ENCODE peak calls at places on chromosomes 11 and 22, in six cellular contexts. Q is psoas muscle; K is IMR-90; N is CD8-positive, alpha-beta T cell; R is uterus; O is transverse colon. U is an unnamed sample. For H3K27me3, the result is how much of the 10 kb centered on the place peaks cover.

GRCh38 chr11:37657645-37658044 is 1059.6 kb upstream of the RAG2 start:
- DNase-seq in N (no peak), R (no peak), O (no peak), K (peak), Q (no peak), U (no peak)

GRCh38 chr11:61912530-61912898 is 4.9 kb downstream of the RAB3IL1 start:
- DNase-seq in O (no peak), N (no peak), R (peak), Q (no peak), K (no peak), U (no peak)

GRCh38 chr11:68854273-68854958 is 12.7 kb upstream of the CPT1A start:
- DNase-seq in N (no peak), O (no peak), K (no peak), Q (no peak), R (no peak), U (no peak)

GRCh38 chr22:45478108-45478771 is 24.4 kb upstream of the FBLN1 start:
- DNase-seq in R (peak), O (no peak), N (no peak), K (peak), Q (no peak), U (no peak)

GRCh38 chr11:114909866-114910265 is 231.5 kb downstream of the NXPE2 start:
- DNase-seq in K (no peak), N (no peak), Q (no peak), R (no peak), O (no peak), U (no peak)

GRCh38 chr11:74138021-74138420 is 32.8 kb downstream of the C2CD3 start:
- DNase-seq in K (peak), R (no peak), N (no peak), Q (no peak), O (no peak), U (no peak)

GRCh38 chr11:101509911-101510310 is 73.9 kb downstream of the TRPC6 start:
- DNase-seq in O (no peak), N (no peak), K (no peak), R (no peak), Q (no peak), U (no peak)

GRCh38 chr22:48756146-48757111 is 1071.2 kb downstream of the BRD1 start:
- DNase-seq in Q (no peak), N (no peak), K (no peak), R (no peak), O (peak), U (no peak)

GRCh38 chr11:19905280-19905853 is 192.7 kb downstream of the NAV2 start:
- DNase-seq in Q (no peak), O (no peak), K (peak), N (no peak), R (no peak), U (no peak)

GRCh38 chr11:20112291-20113146 is 47.8 kb downstream of the DBX1 start:
- DNase-seq in N (no peak), R (peak), O (peak), Q (peak), K (peak), U (no peak)

GRCh38 chr22:23820748-23821211 is 18.0 kb downstream of the DERL3 start:
- DNase-seq in R (no peak), O (no peak), Q (no peak), K (no peak), N (no peak), U (no peak)

GRCh38 chr11:624705-625635 is at the start of gene CDHR5:
- DNase-seq in Q (no peak), N (no peak), K (no peak), O (peak), R (no peak), U (no peak)

GRCh38 chr11:133661867-133662266 is 129.6 kb upstream of the OPCML start:
- DNase-seq in N (no peak), R (no peak), O (no peak), K (no peak), Q (no peak), U (no peak)

GRCh38 chr11:114348200-114349191 is 51.8 kb downstream of the C11orf71 start:
- DNase-seq in O (peak), K (peak), Q (no peak), N (peak), R (peak), U (no peak)

GRCh38 chr11:60844870-60845221 is 2.9 kb downstream of the CCDC86 start:
- DNase-seq in R (no peak), Q (no peak), N (no peak), O (no peak), K (no peak), U (no peak)

GRCh38 chr11:47242596-47243192 is 5.9 kb downstream of the ACP2 start:
- DNase-seq in N (no peak), Q (no peak), R (no peak), K (no peak), O (no peak), U (no peak)

GRCh38 chr22:39248254-39248653 is 3.5 kb upstream of the PDGFB start:
- DNase-seq in O (no peak), R (no peak), N (no peak), Q (no peak), K (no peak), U (no peak)
- H3K27me3 ChIP-seq in O (half or more), R (under half), N (under half), Q (under half), K (under half), U (under half)

DNA sequence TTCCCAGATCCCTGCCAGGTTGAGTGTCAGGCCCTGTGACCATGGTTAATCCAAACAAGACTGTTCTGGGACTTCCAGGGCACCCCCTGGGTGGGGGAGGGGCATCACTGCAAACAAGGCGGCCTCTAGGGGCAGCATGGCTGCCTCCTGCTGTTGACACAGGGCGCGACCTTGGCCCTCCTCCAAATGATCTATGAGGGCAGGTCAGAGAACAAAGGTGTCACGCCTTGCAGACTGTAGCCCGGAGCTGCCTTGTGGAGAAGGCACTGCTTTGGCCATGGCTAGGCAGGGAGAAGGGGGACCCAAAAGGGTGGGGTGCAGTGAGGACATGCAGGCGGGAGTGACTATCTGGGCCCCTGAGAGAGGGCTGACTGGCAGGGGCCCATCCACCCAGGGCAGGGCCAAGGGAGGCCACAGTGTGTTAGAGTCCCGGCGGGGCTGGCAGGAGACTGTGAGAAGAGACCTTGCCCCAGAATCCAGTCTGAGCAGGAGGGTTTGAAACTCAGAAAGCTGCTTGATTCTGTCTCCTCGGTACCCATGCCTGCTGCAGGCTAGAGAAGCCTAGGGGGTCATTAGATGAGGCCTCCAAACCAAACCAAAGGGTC is 35.6 kb downstream of the KCNC1 start:
- DNase-seq in Q (no peak), N (no peak), K (no peak), O (peak), R (no peak), U (no peak)
- TF ChIP-seq CTCF in Q (peak), N (no peak), K (no peak), O (peak), R (no peak), U (no peak)

DNA sequence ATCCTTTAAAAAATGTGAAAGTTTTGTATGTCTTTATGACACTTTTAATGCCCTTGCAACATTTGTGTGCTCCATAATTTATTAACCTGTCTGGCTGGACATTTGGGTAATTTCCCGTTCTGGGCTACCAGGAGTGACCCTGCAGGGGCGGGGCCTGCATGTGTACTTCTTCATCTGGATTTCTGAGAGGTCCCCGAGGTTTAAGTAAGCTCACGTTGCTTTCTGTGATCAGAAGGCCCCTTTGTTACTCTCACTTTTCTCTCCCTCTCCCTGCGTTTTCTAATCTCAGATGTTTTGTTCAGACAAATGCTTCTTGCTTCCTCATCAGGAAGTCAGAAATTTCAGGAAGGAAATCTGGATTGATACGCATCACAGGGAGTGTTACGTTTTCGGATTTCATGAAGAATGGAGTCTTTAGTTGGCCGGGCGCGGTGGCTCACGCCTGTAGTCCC is 78.9 kb upstream of the CRYBB3 start:
- DNase-seq in N (no peak), K (no peak), Q (no peak), O (peak), R (peak), U (no peak)
- H3K27ac ChIP-seq in N (no peak), K (no peak), Q (peak), O (peak), R (peak), U (no peak)

DNA sequence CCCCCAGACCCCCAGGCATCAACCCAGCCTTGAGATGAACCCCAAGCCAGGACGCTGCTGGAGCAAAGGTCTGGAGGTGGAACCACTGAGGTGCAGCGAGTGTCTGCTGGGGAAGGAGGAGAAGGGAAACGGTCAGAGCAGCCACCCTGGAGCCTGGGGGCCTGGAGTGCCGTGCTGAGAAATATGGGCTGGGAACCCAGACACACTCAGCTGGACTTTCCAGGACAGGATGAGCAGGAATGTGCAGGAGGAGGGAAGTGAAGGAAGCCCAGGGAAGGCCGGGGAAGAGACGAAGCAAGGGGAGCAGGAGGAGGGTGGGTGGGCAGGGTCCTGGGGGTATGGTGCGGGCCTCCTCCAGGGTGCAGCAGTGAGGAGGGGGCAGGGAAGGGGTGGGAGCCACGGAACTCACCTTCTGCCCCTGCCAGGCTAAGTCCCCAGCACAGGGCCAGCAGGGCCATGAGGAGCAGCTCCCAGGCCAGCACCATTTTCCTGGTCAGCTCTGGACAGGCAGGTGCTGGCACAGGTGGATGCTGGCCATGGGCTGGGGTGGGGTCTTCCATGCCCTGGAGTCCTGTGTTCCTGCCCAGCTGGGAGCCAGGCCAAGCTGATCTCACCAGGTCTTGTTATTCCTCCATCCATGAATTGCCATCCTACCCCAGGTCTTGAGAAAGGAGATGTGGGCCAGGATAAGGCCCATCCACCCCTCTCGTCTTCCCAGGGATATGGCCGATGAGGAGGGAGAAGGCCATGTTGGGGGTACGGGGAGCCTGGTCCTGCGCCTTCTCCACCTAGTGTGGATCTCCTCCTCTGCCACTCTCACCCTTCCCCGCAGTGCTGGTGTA is 40.0 kb downstream of the CSF2RB start:
- DNase-seq in N (no peak), K (no peak), R (no peak), Q (no peak), O (no peak), U (no peak)
- H3K27me3 ChIP-seq in N (under half), K (under half), R (under half), Q (under half), O (under half), U (under half)

GRCh38 chr11:34890089-34890488 is 26.1 kb downstream of the APIP start:
- DNase-seq in K (no peak), Q (no peak), N (no peak), R (no peak), O (no peak), U (no peak)
- TF ChIP-seq CTCF in K (peak), Q (no peak), N (no peak), R (no peak), O (peak), U (no peak)

GRCh38 chr11:115985896-115986295 is 481.7 kb upstream of the CADM1 start:
- DNase-seq in O (no peak), K (no peak), R (no peak), N (no peak), Q (no peak), U (no peak)

GRCh38 chr11:115982666-115983065 is 478.5 kb upstream of the CADM1 start:
- DNase-seq in Q (no peak), N (no peak), K (no peak), R (no peak), O (no peak), U (no peak)

GRCh38 chr11:115980747-115981475 is 476.7 kb upstream of the CADM1 start:
- DNase-seq in O (no peak), R (peak), Q (no peak), N (no peak), K (no peak), U (no peak)

GRCh38 chr11:115981814-115982471 is 477.7 kb upstream of the CADM1 start:
- DNase-seq in R (no peak), Q (no peak), K (no peak), O (no peak), N (no peak), U (no peak)

GRCh38 chr11:115984228-115984627 is 480.0 kb upstream of the CADM1 start:
- DNase-seq in R (no peak), N (no peak), K (no peak), O (no peak), Q (no peak), U (no peak)
- H3K27ac ChIP-seq in R (no peak), N (no peak), K (no peak), O (no peak), Q (no peak), U (no peak)

U was measured in CD4-positive, alpha-beta T cell.